ENCODE peak calls at places on chromosomes 5 and 9, in four cellular contexts. One of them, this sample, is unnamed.

GRCh38 chr5:133977858-133978257 is 9.4 kb upstream of the C5orf15 start:
- DNase-seq in K562: no peak
- DNase-seq in HepG2: no peak
- DNase-seq in GM12878: no peak
- DNase-seq in this sample: no peak

GRCh38 chr5:146745937-146746577 is 132.5 kb downstream of the PPP2R2B start:
- DNase-seq in K562: no peak
- DNase-seq in HepG2: no peak
- DNase-seq in GM12878: no peak
- DNase-seq in this sample: no peak

GRCh38 chr5:64939772-64940510 is 171.2 kb downstream of the CWC27 start:
- DNase-seq in K562: no peak
- DNase-seq in HepG2: peak
- DNase-seq in GM12878: no peak
- DNase-seq in this sample: no peak

GRCh38 chr5:178786859-178787499 is 56.5 kb upstream of the ZNF354A start:
- DNase-seq in K562: no peak
- DNase-seq in HepG2: peak
- DNase-seq in GM12878: no peak
- DNase-seq in this sample: peak

GRCh38 chr5:74241751-74242140 is 398.8 kb downstream of the ENC1 start:
- DNase-seq in K562: no peak
- DNase-seq in HepG2: no peak
- DNase-seq in GM12878: no peak
- DNase-seq in this sample: no peak

GRCh38 chr9:137461663-137462395 is 2.7 kb upstream of the NSMF start:
- DNase-seq in K562: peak
- DNase-seq in HepG2: no peak
- DNase-seq in GM12878: peak
- DNase-seq in this sample: peak

GRCh38 chr5:115343855-115344254 is 47.4 kb upstream of the CCDC112 start:
- DNase-seq in K562: no peak
- DNase-seq in HepG2: peak
- DNase-seq in GM12878: no peak
- DNase-seq in this sample: peak

GRCh38 chr5:57302164-57302563 is 128.3 kb downstream of the GPBP1 start:
- DNase-seq in K562: no peak
- DNase-seq in HepG2: peak
- DNase-seq in GM12878: peak
- DNase-seq in this sample: peak

GRCh38 chr9:13688223-13688989 is 408.9 kb upstream of the MPDZ start:
- DNase-seq in K562: no peak
- DNase-seq in HepG2: no peak
- DNase-seq in GM12878: no peak
- DNase-seq in this sample: no peak

GRCh38 chr9:89738137-89738932 is 133.5 kb downstream of the GADD45G start:
- DNase-seq in K562: no peak
- DNase-seq in HepG2: no peak
- DNase-seq in GM12878: no peak
- DNase-seq in this sample: no peak

GRCh38 chr5:153781325-153781724 is 257.4 kb downstream of the FAM114A2 start:
- DNase-seq in K562: no peak
- DNase-seq in HepG2: no peak
- DNase-seq in GM12878: no peak
- DNase-seq in this sample: no peak

GRCh38 chr5:10607023-10607665 is 43.3 kb downstream of the ANKRD33B start:
- DNase-seq in K562: peak
- DNase-seq in HepG2: no peak
- DNase-seq in GM12878: peak
- DNase-seq in this sample: no peak

GRCh38 chr5:146620031-146620662 is 104.2 kb upstream of the GPR151 start:
- DNase-seq in K562: no peak
- DNase-seq in HepG2: no peak
- DNase-seq in GM12878: no peak
- DNase-seq in this sample: no peak

GRCh38 chr5:135694016-135694415 is 115.2 kb upstream of the CXCL14 start:
- DNase-seq in K562: no peak
- DNase-seq in HepG2: no peak
- DNase-seq in GM12878: no peak
- DNase-seq in this sample: no peak

GRCh38 chr5:1255081-1255561 is 29.9 kb downstream of the SLC6A18 start:
- DNase-seq in K562: no peak
- DNase-seq in HepG2: no peak
- DNase-seq in GM12878: no peak
- DNase-seq in this sample: no peak

GRCh38 chr5:600551-601541 is 11.3 kb upstream of the CEP72 start:
- DNase-seq in K562: no peak
- DNase-seq in HepG2: no peak
- DNase-seq in GM12878: no peak
- DNase-seq in this sample: no peak

GRCh38 chr5:81397169-81397568 is 3.2 kb upstream of the ACOT12 start:
- DNase-seq in K562: no peak
- DNase-seq in HepG2: no peak
- DNase-seq in GM12878: no peak
- DNase-seq in this sample: no peak

GRCh38 chr5:91142819-91143218 is 240.3 kb downstream of the ARRDC3 start:
- DNase-seq in K562: no peak
- DNase-seq in HepG2: no peak
- DNase-seq in GM12878: no peak
- DNase-seq in this sample: no peak

GRCh38 chr9:87701931-87702421 is 23.9 kb upstream of the CTSL start:
- DNase-seq in K562: no peak
- DNase-seq in HepG2: no peak
- DNase-seq in GM12878: no peak
- DNase-seq in this sample: no peak

GRCh38 chr9:36162211-36162610 is 7.0 kb upstream of the CCIN start:
- DNase-seq in K562: no peak
- DNase-seq in HepG2: no peak
- DNase-seq in GM12878: no peak
- DNase-seq in this sample: no peak

GRCh38 chr9:69324549-69325401 is at the start of gene ENTREP1:
- DNase-seq in K562: no peak
- DNase-seq in HepG2: no peak
- DNase-seq in GM12878: no peak
- DNase-seq in this sample: peak

GRCh38 chr9:15306757-15307522 is at the start of gene TTC39B:
- DNase-seq in K562: peak
- DNase-seq in HepG2: peak
- DNase-seq in GM12878: no peak
- DNase-seq in this sample: peak
- TF ChIP-seq REST in K562: no peak
- TF ChIP-seq REST in HepG2: no peak
- TF ChIP-seq REST in GM12878: no peak
- TF ChIP-seq REST in this sample: no peak

GRCh38 chr9:71218774-71219173 is 97.4 kb upstream of the TRPM3 start:
- DNase-seq in K562: no peak
- DNase-seq in HepG2: peak
- DNase-seq in GM12878: no peak
- DNase-seq in this sample: no peak

GRCh38 chr9:71223953-71224538 is 102.6 kb upstream of the TRPM3 start:
- DNase-seq in K562: no peak
- DNase-seq in HepG2: peak
- DNase-seq in GM12878: no peak
- DNase-seq in this sample: no peak
- TF ChIP-seq RFX5 in K562: no peak
- TF ChIP-seq RFX5 in HepG2: no peak
- TF ChIP-seq RFX5 in GM12878: no peak
- TF ChIP-seq RFX5 in this sample: no peak

GRCh38 chr5:97547414-97547813 is 364.4 kb upstream of the RIOK2 start:
- DNase-seq in K562: no peak
- DNase-seq in HepG2: no peak
- DNase-seq in GM12878: no peak
- DNase-seq in this sample: no peak
- TF ChIP-seq MYC in K562: no peak
- TF ChIP-seq MYC in HepG2: no peak
- TF ChIP-seq MYC in GM12878: no peak
- TF ChIP-seq MYC in this sample: no peak

GRCh38 chr9:34568783-34569182 is 20.7 kb downstream of the CNTFR start:
- DNase-seq in K562: no peak
- DNase-seq in HepG2: no peak
- DNase-seq in GM12878: no peak
- DNase-seq in this sample: no peak
- TF ChIP-seq REST in K562: no peak
- TF ChIP-seq REST in HepG2: no peak
- TF ChIP-seq REST in GM12878: no peak
- TF ChIP-seq REST in this sample: no peak

GRCh38 chr5:75325242-75325641 is 11.8 kb upstream of the HMGCR start:
- DNase-seq in K562: no peak
- DNase-seq in HepG2: peak
- DNase-seq in GM12878: no peak
- DNase-seq in this sample: no peak
- TF ChIP-seq RFX5 in K562: no peak
- TF ChIP-seq RFX5 in HepG2: no peak
- TF ChIP-seq RFX5 in GM12878: no peak
- TF ChIP-seq RFX5 in this sample: no peak

GRCh38 chr5:172107606-172108005 is 80.4 kb downstream of the STK10 start:
- DNase-seq in K562: no peak
- DNase-seq in HepG2: no peak
- DNase-seq in GM12878: no peak
- DNase-seq in this sample: peak

GRCh38 chr5:172109749-172110148 is 78.3 kb downstream of the STK10 start:
- DNase-seq in K562: no peak
- DNase-seq in HepG2: no peak
- DNase-seq in GM12878: no peak
- DNase-seq in this sample: no peak

GRCh38 chr5:172113036-172113435 is 75.0 kb downstream of the STK10 start:
- DNase-seq in K562: no peak
- DNase-seq in HepG2: no peak
- DNase-seq in GM12878: peak
- DNase-seq in this sample: no peak

GRCh38 chr5:172110921-172111873 is 76.8 kb downstream of the STK10 start:
- DNase-seq in K562: peak
- DNase-seq in HepG2: no peak
- DNase-seq in GM12878: peak
- DNase-seq in this sample: no peak

GRCh38 chr5:172110260-172110815 is 77.7 kb downstream of the STK10 start:
- DNase-seq in K562: no peak
- DNase-seq in HepG2: no peak
- DNase-seq in GM12878: no peak
- DNase-seq in this sample: no peak
- TF ChIP-seq MYC in K562: no peak
- TF ChIP-seq MYC in HepG2: no peak
- TF ChIP-seq MYC in GM12878: no peak
- TF ChIP-seq MYC in this sample: no peak

DNA sequence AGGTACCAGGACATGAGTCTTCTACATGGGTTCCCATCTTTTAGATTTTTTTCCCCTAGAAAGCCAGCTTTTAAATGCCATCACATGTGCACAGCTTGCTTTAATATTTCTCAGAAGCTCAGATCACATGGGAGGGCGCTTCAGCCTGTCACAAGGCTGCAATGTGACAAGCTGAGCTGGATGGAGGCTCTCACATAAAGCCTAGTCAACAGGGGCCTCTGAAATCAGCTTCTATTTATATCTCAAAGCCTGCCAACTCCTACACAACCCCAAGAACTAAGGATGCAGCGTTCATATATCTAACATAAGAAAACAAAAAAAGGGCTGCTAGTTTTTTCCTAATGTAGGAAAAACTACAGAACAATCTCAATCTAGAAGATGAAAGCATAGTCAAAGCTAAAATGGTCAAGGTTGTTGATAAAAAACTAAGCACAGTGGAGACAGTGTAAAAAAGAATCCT is 2.3 kb downstream of the ZFAND5 start:
- DNase-seq in K562: no peak
- DNase-seq in HepG2: peak
- DNase-seq in GM12878: peak
- DNase-seq in this sample: peak
- TF ChIP-seq REST in K562: no peak
- TF ChIP-seq REST in HepG2: no peak
- TF ChIP-seq REST in GM12878: no peak
- TF ChIP-seq REST in this sample: no peak

GRCh38 chr5:130652178-130652577 is 512.9 kb downstream of the HINT1 start:
- DNase-seq in K562: no peak
- DNase-seq in HepG2: no peak
- DNase-seq in GM12878: no peak
- DNase-seq in this sample: peak
- TF ChIP-seq RFX5 in K562: no peak
- TF ChIP-seq RFX5 in HepG2: no peak
- TF ChIP-seq RFX5 in GM12878: no peak
- TF ChIP-seq RFX5 in this sample: no peak

GRCh38 chr5:16695779-16696178 is 79.0 kb upstream of the RETREG1 start:
- DNase-seq in K562: no peak
- DNase-seq in HepG2: no peak
- DNase-seq in GM12878: no peak
- DNase-seq in this sample: no peak
- TF ChIP-seq MYC in K562: no peak
- TF ChIP-seq MYC in HepG2: no peak
- TF ChIP-seq MYC in GM12878: no peak
- TF ChIP-seq MYC in this sample: no peak

GRCh38 chr9:98066235-98066634 is 9.7 kb downstream of the NANS start:
- DNase-seq in K562: no peak
- DNase-seq in HepG2: no peak
- DNase-seq in GM12878: no peak
- DNase-seq in this sample: no peak
- TF ChIP-seq REST in K562: no peak
- TF ChIP-seq REST in HepG2: no peak
- TF ChIP-seq REST in GM12878: no peak
- TF ChIP-seq REST in this sample: no peak

This sample was measured in A549.